ENCODE peak calls at places on chromosome 4, in seven cellular contexts. I, Z, E, L, S, M and F are unnamed samples.
A peak's percentile ranks its signal among the peaks of the same experiment; 100 is the strongest.

GRCh38 chr4:8262637-8263322 is 6.8 kb upstream of the HTRA3 start:
- DNase-seq in I (no peak), Z (no peak), E (no peak), L (no peak), S (no peak), M (no peak), F (no peak)

GRCh38 chr4:165367040-165367439 is 11.8 kb upstream of the CPE start:
- DNase-seq in I (no peak), Z (no peak), E (no peak), L (no peak), S (no peak), M (no peak), F (no peak)

GRCh38 chr4:151014521-151015457 is at the start of gene LRBA:
- DNase-seq in I (peak; percentile 79), Z (peak; percentile 89), E (peak; percentile 88), L (peak; percentile 85), S (peak; percentile 77), M (peak; percentile 69), F (peak; percentile 69)

GRCh38 chr4:166259081-166259480 is 386.0 kb downstream of the TLL1 start:
- DNase-seq in I (no peak), Z (no peak), E (no peak), L (no peak), S (no peak), M (no peak), F (no peak)

GRCh38 chr4:1318488-1319213 is 28.4 kb upstream of the UVSSA start:
- DNase-seq in I (no peak), Z (no peak), E (no peak), L (no peak), S (no peak), M (peak; percentile 22), F (no peak)

GRCh38 chr4:125315571-125316390 is 1.0 kb downstream of the FAT4 start:
- DNase-seq in I (peak; percentile 10), Z (no peak), E (peak; percentile 58), L (no peak), S (peak; percentile 53), M (peak; percentile 65), F (no peak)

GRCh38 chr4:1244081-1244977 is 4.6 kb downstream of the CTBP1 start:
- DNase-seq in I (no peak), Z (no peak), E (no peak), L (no peak), S (no peak), M (no peak), F (no peak)

GRCh38 chr4:131974730-131975129 is 1174.4 kb upstream of the PCDH10 start:
- DNase-seq in I (peak; percentile 1), Z (no peak), E (no peak), L (no peak), S (no peak), M (no peak), F (no peak)

GRCh38 chr4:127618427-127618826 is 14.3 kb upstream of the INTU start:
- DNase-seq in I (no peak), Z (no peak), E (no peak), L (no peak), S (no peak), M (no peak), F (no peak)

GRCh38 chr4:81136161-81136910 is 78.7 kb downstream of the PRKG2 start:
- DNase-seq in I (no peak), Z (no peak), E (no peak), L (no peak), S (no peak), M (no peak), F (no peak)